ENCODE peak calls at places on chromosomes 12 and 14, in ten cellular contexts. P is A549, F is left lung, B is astrocyte of the spinal cord, T is sigmoid colon, S is tibial nerve, L is tibial artery, V is cardiac fibroblast, I is AG04450, K is AG09309. A is an unnamed sample.
A peak's percentile ranks its signal among the peaks of the same experiment; 100 is the strongest.

GRCh38 chr12:26746315-26746714 is 86.7 kb downstream of the ITPR2 start:
- DNase-seq in P (peak; percentile 23), F (no peak), B (peak; percentile 84), T (no peak), S (no peak), L (no peak), V (peak; percentile 37), I (peak; percentile 33), K (peak; percentile 45), A (no peak)

GRCh38 chr14:61025239-61026223 is 44.5 kb downstream of the SLC38A6 start:
- DNase-seq in P (peak; percentile 31), F (peak; percentile 44), B (peak; percentile 82), T (peak; percentile 78), S (peak; percentile 79), L (peak; percentile 61), V (peak; percentile 86), I (peak; percentile 57), K (peak; percentile 56), A (no peak)

GRCh38 chr12:685388-685787 is 22.1 kb upstream of the NINJ2 start:
- DNase-seq in P (no peak), F (no peak), B (peak; percentile 87), T (no peak), S (no peak), L (no peak), V (peak; percentile 68), I (no peak), K (no peak), A (no peak)

GRCh38 chr14:96170961-96171592 is 33.6 kb upstream of the BDKRB2 start:
- DNase-seq in P (no peak), F (no peak), B (no peak), T (peak; percentile 52), S (no peak), L (peak; percentile 17), V (no peak), I (no peak), K (no peak), A (peak; percentile 41)

GRCh38 chr14:78319411-78319810 is 149.2 kb downstream of the NRXN3 start:
- DNase-seq in P (no peak), F (no peak), B (no peak), T (no peak), S (no peak), L (no peak), V (no peak), I (no peak), K (no peak), A (no peak)

GRCh38 chr14:54450535-54450934 is 9.4 kb upstream of the CNIH1 start:
- DNase-seq in P (no peak), F (peak; percentile 75), B (peak; percentile 39), T (no peak), S (no peak), L (no peak), V (peak; percentile 41), I (no peak), K (no peak), A (no peak)

GRCh38 chr14:103141117-103141796 is 18.0 kb downstream of the TNFAIP2 start:
- DNase-seq in P (peak; percentile 71), F (peak; percentile 46), B (no peak), T (no peak), S (no peak), L (no peak), V (peak; percentile 65), I (no peak), K (no peak), A (no peak)

GRCh38 chr14:61258985-61259384 is 22.2 kb downstream of the TMEM30B start:
- DNase-seq in P (no peak), F (no peak), B (no peak), T (no peak), S (no peak), L (no peak), V (no peak), I (no peak), K (no peak), A (no peak)

GRCh38 chr14:96162265-96162664 is 42.4 kb upstream of the BDKRB2 start:
- DNase-seq in P (no peak), F (no peak), B (no peak), T (no peak), S (no peak), L (no peak), V (no peak), I (no peak), K (no peak), A (peak; percentile 52)

GRCh38 chr12:112997506-112997905 is 19.2 kb downstream of the OAS2 start:
- DNase-seq in P (no peak), F (no peak), B (no peak), T (no peak), S (no peak), L (no peak), V (no peak), I (no peak), K (no peak), A (no peak)

GRCh38 chr12:107912421-107913004 is 138.0 kb downstream of the ASCL4 start:
- DNase-seq in P (peak; percentile 55), F (peak; percentile 39), B (no peak), T (peak; percentile 65), S (peak; percentile 18), L (no peak), V (peak; percentile 6), I (no peak), K (no peak), A (no peak)

DNA sequence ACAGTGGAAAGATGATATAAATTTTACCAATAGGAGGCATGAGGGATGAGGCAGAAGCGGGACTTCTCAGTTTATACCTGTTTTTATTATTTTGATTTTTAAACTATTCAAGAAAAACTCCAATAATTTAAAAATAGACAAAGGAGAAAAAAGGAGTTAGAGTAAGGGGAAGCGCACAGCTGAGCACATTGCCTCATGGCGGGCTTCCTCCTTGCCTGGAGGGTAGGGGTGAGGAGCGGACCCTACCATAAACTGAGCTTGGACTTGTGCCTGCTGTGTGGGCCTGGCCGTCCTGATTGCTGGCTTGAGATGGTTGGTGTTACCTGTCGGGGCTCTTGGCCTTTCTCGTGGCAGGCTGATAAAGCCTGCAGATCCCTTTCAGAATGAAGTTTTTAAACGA is 15.1 kb upstream of the HIP1R start:
- DNase-seq in P (no peak), F (peak; percentile 14), B (no peak), T (no peak), S (no peak), L (no peak), V (no peak), I (no peak), K (no peak), A (no peak)
- H3K4me3 ChIP-seq in P (no peak overlapping the region), F (no peak overlapping the region), B (no peak overlapping the region), T (no peak overlapping the region), S (no peak overlapping the region), L (no peak overlapping the region), V (no peak overlapping the region), I (no peak overlapping the region), K (no peak overlapping the region), A (no peak overlapping the region)

GRCh38 chr12:116092162-116092561 is 185.3 kb downstream of the MED13L start:
- DNase-seq in P (no peak), F (no peak), B (no peak), T (no peak), S (no peak), L (no peak), V (no peak), I (no peak), K (no peak), A (no peak)
- H3K4me3 ChIP-seq in P (no peak overlapping the region), F (no peak overlapping the region), B (no peak overlapping the region), T (no peak overlapping the region), S (no peak overlapping the region), L (no peak overlapping the region), V (no peak overlapping the region), I (no peak overlapping the region), K (no peak overlapping the region), A (no peak overlapping the region)

GRCh38 chr12:114955414-114956014 is 271.5 kb upstream of the TBX3 start:
- DNase-seq in P (no peak), F (no peak), B (no peak), T (no peak), S (no peak), L (no peak), V (peak; percentile 33), I (no peak), K (no peak), A (no peak)

GRCh38 chr12:114958538-114958937 is 274.6 kb upstream of the TBX3 start:
- DNase-seq in P (no peak), F (no peak), B (no peak), T (no peak), S (no peak), L (no peak), V (no peak), I (no peak), K (no peak), A (no peak)

GRCh38 chr12:114952573-114953196 is 268.7 kb upstream of the TBX3 start:
- DNase-seq in P (no peak), F (no peak), B (peak; percentile 88), T (peak; percentile 66), S (no peak), L (no peak), V (peak; percentile 41), I (no peak), K (no peak), A (no peak)

GRCh38 chr12:114949081-114949480 is 265.1 kb upstream of the TBX3 start:
- DNase-seq in P (no peak), F (no peak), B (no peak), T (no peak), S (no peak), L (no peak), V (no peak), I (no peak), K (no peak), A (no peak)

GRCh38 chr12:114954626-114955025 is 270.7 kb upstream of the TBX3 start:
- DNase-seq in P (no peak), F (no peak), B (no peak), T (no peak), S (no peak), L (no peak), V (no peak), I (no peak), K (no peak), A (no peak)
- H3K4me3 ChIP-seq in P (no peak overlapping the region), F (no peak overlapping the region), B (no peak overlapping the region), T (no peak overlapping the region), S (no peak overlapping the region), L (no peak overlapping the region), V (no peak overlapping the region), I (no peak overlapping the region), K (no peak overlapping the region), A (no peak overlapping the region)

DNA sequence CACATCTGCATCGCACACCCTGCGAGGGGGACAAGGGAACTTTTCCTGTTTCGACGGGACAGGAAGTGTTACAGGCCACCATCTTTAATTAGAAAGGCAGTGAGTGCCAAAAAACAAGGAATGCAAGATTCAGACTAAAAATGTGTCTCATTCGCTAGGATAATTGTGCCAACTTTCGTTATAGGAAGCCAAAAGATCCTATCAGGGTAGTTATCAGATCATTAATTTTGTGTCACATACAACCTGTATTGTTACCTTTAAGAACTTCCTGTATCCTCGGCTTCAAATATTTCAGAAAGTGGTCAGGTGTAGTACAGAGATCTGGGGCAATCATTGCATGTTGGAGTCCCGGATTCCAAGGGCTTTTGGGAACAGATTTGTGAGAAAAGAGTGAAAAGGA is 19.2 kb upstream of the MGP start:
- DNase-seq in P (no peak), F (no peak), B (no peak), T (no peak), S (no peak), L (no peak), V (no peak), I (no peak), K (no peak), A (no peak)
- H3K4me3 ChIP-seq in P (no peak overlapping the region), F (no peak overlapping the region), B (no peak overlapping the region), T (no peak overlapping the region), S (no peak overlapping the region), L (no peak overlapping the region), V (no peak overlapping the region), I (no peak overlapping the region), K (no peak overlapping the region), A (peak overlapping the region; percentile 22)

A was measured in coronary artery.